ENCODE peak calls at places on chromosomes 1 and 21, in eight cellular contexts. One of them, this sample, is unnamed.

GRCh38 chr1:3344395-3344794 is 110.1 kb upstream of the ARHGEF16 start:
- DNase-seq in aorta: no peak
- DNase-seq in endothelial cell of umbilical vein: no peak
- DNase-seq in IMR-90: no peak
- DNase-seq in small intestine: no peak
- DNase-seq in left ventricle myocardium inferior: no peak
- DNase-seq in sigmoid colon: no peak
- DNase-seq in esophagus squamous epithelium: no peak
- DNase-seq in this sample: no peak

GRCh38 chr21:29376556-29376955 is 77.8 kb downstream of the BACH1 start:
- DNase-seq in esophagus squamous epithelium: no peak
- DNase-seq in endothelial cell of umbilical vein: peak; percentile 12
- DNase-seq in left ventricle myocardium inferior: no peak
- DNase-seq in IMR-90: no peak
- DNase-seq in sigmoid colon: peak; percentile 67
- DNase-seq in aorta: peak; percentile 76
- DNase-seq in small intestine: peak; percentile 49
- DNase-seq in this sample: no peak

GRCh38 chr1:206655471-206655882 is 20.1 kb downstream of the DYRK3 start:
- DNase-seq in IMR-90: no peak
- DNase-seq in small intestine: no peak
- DNase-seq in endothelial cell of umbilical vein: peak; percentile 30
- DNase-seq in left ventricle myocardium inferior: peak; percentile 45
- DNase-seq in esophagus squamous epithelium: no peak
- DNase-seq in sigmoid colon: no peak
- DNase-seq in aorta: no peak
- DNase-seq in this sample: no peak

GRCh38 chr1:163069142-163069541 is at the start of gene RGS4:
- DNase-seq in aorta: peak; percentile 75
- DNase-seq in sigmoid colon: peak; percentile 79
- DNase-seq in small intestine: peak; percentile 5
- DNase-seq in left ventricle myocardium inferior: peak; percentile 51
- DNase-seq in endothelial cell of umbilical vein: peak; percentile 94
- DNase-seq in esophagus squamous epithelium: no peak
- DNase-seq in IMR-90: peak; percentile 98
- DNase-seq in this sample: peak; percentile 61

GRCh38 chr1:19384772-19385187 is 72.7 kb downstream of the SLC66A1 start:
- DNase-seq in IMR-90: no peak
- DNase-seq in small intestine: peak; percentile 99
- DNase-seq in endothelial cell of umbilical vein: no peak
- DNase-seq in esophagus squamous epithelium: no peak
- DNase-seq in left ventricle myocardium inferior: no peak
- DNase-seq in aorta: peak; percentile 6
- DNase-seq in sigmoid colon: no peak
- DNase-seq in this sample: no peak

GRCh38 chr1:35947547-35947946 is 16.6 kb downstream of the AGO3 start:
- DNase-seq in endothelial cell of umbilical vein: no peak
- DNase-seq in IMR-90: no peak
- DNase-seq in aorta: no peak
- DNase-seq in sigmoid colon: no peak
- DNase-seq in esophagus squamous epithelium: no peak
- DNase-seq in left ventricle myocardium inferior: no peak
- DNase-seq in small intestine: no peak
- DNase-seq in this sample: no peak

GRCh38 chr1:231923461-231924132 is 297.0 kb downstream of the DISC1 start:
- DNase-seq in endothelial cell of umbilical vein: no peak
- DNase-seq in small intestine: no peak
- DNase-seq in sigmoid colon: no peak
- DNase-seq in aorta: no peak
- DNase-seq in esophagus squamous epithelium: no peak
- DNase-seq in left ventricle myocardium inferior: no peak
- DNase-seq in IMR-90: peak; percentile 47
- DNase-seq in this sample: no peak

GRCh38 chr1:217333939-217334338 is 297.0 kb downstream of the GPATCH2 start:
- DNase-seq in small intestine: peak; percentile 12
- DNase-seq in aorta: peak; percentile 44
- DNase-seq in endothelial cell of umbilical vein: no peak
- DNase-seq in IMR-90: peak; percentile 9
- DNase-seq in esophagus squamous epithelium: no peak
- DNase-seq in left ventricle myocardium inferior: no peak
- DNase-seq in sigmoid colon: no peak
- DNase-seq in this sample: no peak

GRCh38 chr1:145983959-145984830 is 12.2 kb downstream of the TXNIP start:
- DNase-seq in small intestine: peak; percentile 68
- DNase-seq in aorta: no peak
- DNase-seq in sigmoid colon: peak; percentile 55
- DNase-seq in IMR-90: no peak
- DNase-seq in left ventricle myocardium inferior: no peak
- DNase-seq in esophagus squamous epithelium: no peak
- DNase-seq in endothelial cell of umbilical vein: no peak
- DNase-seq in this sample: no peak

GRCh38 chr1:32390904-32391480 is 3.2 kb downstream of the BSDC1 start:
- DNase-seq in left ventricle myocardium inferior: no peak
- DNase-seq in endothelial cell of umbilical vein: no peak
- DNase-seq in aorta: no peak
- DNase-seq in esophagus squamous epithelium: no peak
- DNase-seq in IMR-90: no peak
- DNase-seq in sigmoid colon: no peak
- DNase-seq in small intestine: no peak
- DNase-seq in this sample: no peak

GRCh38 chr1:93701619-93702018 is 20.0 kb upstream of the BCAR3 start:
- DNase-seq in left ventricle myocardium inferior: no peak
- DNase-seq in esophagus squamous epithelium: no peak
- DNase-seq in small intestine: no peak
- DNase-seq in IMR-90: peak; percentile 99
- DNase-seq in sigmoid colon: peak; percentile 26
- DNase-seq in aorta: peak; percentile 74
- DNase-seq in endothelial cell of umbilical vein: peak; percentile 55
- DNase-seq in this sample: no peak

GRCh38 chr1:53190210-53190611 is 6.4 kb upstream of the CPT2 start:
- DNase-seq in sigmoid colon: peak; percentile 51
- DNase-seq in esophagus squamous epithelium: no peak
- DNase-seq in aorta: no peak
- DNase-seq in IMR-90: no peak
- DNase-seq in small intestine: no peak
- DNase-seq in endothelial cell of umbilical vein: no peak
- DNase-seq in left ventricle myocardium inferior: no peak
- DNase-seq in this sample: no peak

GRCh38 chr1:65992160-65993046 is 199.7 kb downstream of the PDE4B start:
- DNase-seq in aorta: no peak
- DNase-seq in IMR-90: no peak
- DNase-seq in endothelial cell of umbilical vein: no peak
- DNase-seq in left ventricle myocardium inferior: no peak
- DNase-seq in small intestine: no peak
- DNase-seq in esophagus squamous epithelium: no peak
- DNase-seq in sigmoid colon: no peak
- DNase-seq in this sample: no peak

GRCh38 chr1:8661185-8662110 is 156.0 kb downstream of the RERE start:
- DNase-seq in small intestine: peak; percentile 20
- DNase-seq in endothelial cell of umbilical vein: peak; percentile 69
- DNase-seq in sigmoid colon: peak; percentile 74
- DNase-seq in left ventricle myocardium inferior: no peak
- DNase-seq in aorta: peak; percentile 67
- DNase-seq in IMR-90: peak; percentile 91
- DNase-seq in esophagus squamous epithelium: no peak
- DNase-seq in this sample: no peak

GRCh38 chr1:97204468-97204867 is 482.9 kb downstream of the PTBP2 start:
- DNase-seq in left ventricle myocardium inferior: no peak
- DNase-seq in IMR-90: peak; percentile 75
- DNase-seq in endothelial cell of umbilical vein: no peak
- DNase-seq in aorta: no peak
- DNase-seq in small intestine: no peak
- DNase-seq in sigmoid colon: no peak
- DNase-seq in esophagus squamous epithelium: no peak
- DNase-seq in this sample: no peak

GRCh38 chr1:54716299-54717047 is 812 bp downstream of the TTC4 start:
- DNase-seq in small intestine: no peak
- DNase-seq in esophagus squamous epithelium: no peak
- DNase-seq in aorta: no peak
- DNase-seq in IMR-90: peak; percentile 81
- DNase-seq in endothelial cell of umbilical vein: no peak
- DNase-seq in sigmoid colon: no peak
- DNase-seq in left ventricle myocardium inferior: no peak
- DNase-seq in this sample: peak; percentile 2

GRCh38 chr1:9376886-9377333 is 84.2 kb downstream of the SPSB1 start:
- DNase-seq in aorta: peak; percentile 79
- DNase-seq in left ventricle myocardium inferior: peak; percentile 59
- DNase-seq in IMR-90: peak; percentile 47
- DNase-seq in endothelial cell of umbilical vein: peak; percentile 68
- DNase-seq in small intestine: no peak
- DNase-seq in esophagus squamous epithelium: no peak
- DNase-seq in sigmoid colon: peak; percentile 96
- DNase-seq in this sample: peak; percentile 92

GRCh38 chr1:235932090-235932510 is 65.4 kb upstream of the LYST start:
- DNase-seq in small intestine: peak; percentile 40
- DNase-seq in aorta: no peak
- DNase-seq in esophagus squamous epithelium: no peak
- DNase-seq in endothelial cell of umbilical vein: no peak
- DNase-seq in left ventricle myocardium inferior: no peak
- DNase-seq in sigmoid colon: no peak
- DNase-seq in IMR-90: no peak
- DNase-seq in this sample: no peak

GRCh38 chr1:8629241-8630091 is 188.0 kb downstream of the RERE start:
- DNase-seq in sigmoid colon: no peak
- DNase-seq in endothelial cell of umbilical vein: no peak
- DNase-seq in left ventricle myocardium inferior: no peak
- DNase-seq in aorta: no peak
- DNase-seq in IMR-90: peak; percentile 76
- DNase-seq in small intestine: no peak
- DNase-seq in esophagus squamous epithelium: no peak
- DNase-seq in this sample: no peak

GRCh38 chr1:210900079-210900478 is 233.9 kb downstream of the KCNH1 start:
- DNase-seq in esophagus squamous epithelium: no peak
- DNase-seq in small intestine: no peak
- DNase-seq in left ventricle myocardium inferior: no peak
- DNase-seq in IMR-90: no peak
- DNase-seq in sigmoid colon: no peak
- DNase-seq in endothelial cell of umbilical vein: no peak
- DNase-seq in aorta: no peak
- DNase-seq in this sample: no peak

GRCh38 chr1:9529190-9529589 is 10.1 kb upstream of the SLC25A33 start:
- DNase-seq in esophagus squamous epithelium: no peak
- DNase-seq in sigmoid colon: no peak
- DNase-seq in endothelial cell of umbilical vein: no peak
- DNase-seq in small intestine: peak; percentile 72
- DNase-seq in IMR-90: peak; percentile 48
- DNase-seq in left ventricle myocardium inferior: no peak
- DNase-seq in aorta: no peak
- DNase-seq in this sample: no peak

GRCh38 chr1:228240411-228241240 is 32.8 kb downstream of the OBSCN start:
- DNase-seq in sigmoid colon: no peak
- DNase-seq in left ventricle myocardium inferior: no peak
- DNase-seq in small intestine: no peak
- DNase-seq in IMR-90: no peak
- DNase-seq in esophagus squamous epithelium: no peak
- DNase-seq in aorta: no peak
- DNase-seq in endothelial cell of umbilical vein: no peak
- DNase-seq in this sample: no peak

GRCh38 chr21:18387994-18388393 is 15.6 kb downstream of the TMPRSS15 start:
- DNase-seq in small intestine: peak; percentile 23
- DNase-seq in IMR-90: no peak
- DNase-seq in endothelial cell of umbilical vein: no peak
- DNase-seq in esophagus squamous epithelium: no peak
- DNase-seq in aorta: no peak
- DNase-seq in sigmoid colon: no peak
- DNase-seq in left ventricle myocardium inferior: no peak
- DNase-seq in this sample: no peak

GRCh38 chr1:203278087-203278884 is 27.0 kb upstream of the BTG2 start:
- DNase-seq in IMR-90: peak; percentile 81
- DNase-seq in small intestine: no peak
- DNase-seq in endothelial cell of umbilical vein: peak; percentile 48
- DNase-seq in sigmoid colon: peak; percentile 99
- DNase-seq in esophagus squamous epithelium: no peak
- DNase-seq in aorta: peak; percentile 91
- DNase-seq in left ventricle myocardium inferior: peak; percentile 97
- DNase-seq in this sample: peak; percentile 99

GRCh38 chr1:164440222-164440621 is 118.8 kb upstream of the PBX1 start:
- DNase-seq in IMR-90: no peak
- DNase-seq in sigmoid colon: peak; percentile 62
- DNase-seq in esophagus squamous epithelium: no peak
- DNase-seq in aorta: no peak
- DNase-seq in endothelial cell of umbilical vein: no peak
- DNase-seq in left ventricle myocardium inferior: peak; percentile 16
- DNase-seq in small intestine: peak; percentile 11
- DNase-seq in this sample: no peak

GRCh38 chr1:155947741-155948140 is 6.3 kb downstream of the RXFP4 start:
- DNase-seq in IMR-90: no peak
- DNase-seq in endothelial cell of umbilical vein: no peak
- DNase-seq in small intestine: no peak
- DNase-seq in esophagus squamous epithelium: no peak
- DNase-seq in aorta: no peak
- DNase-seq in left ventricle myocardium inferior: no peak
- DNase-seq in sigmoid colon: peak; percentile 40
- DNase-seq in this sample: no peak
- H3K36me3 ChIP-seq in IMR-90: peaks cover 66% of the 10 kb centered on the region
- H3K36me3 ChIP-seq in endothelial cell of umbilical vein: peaks cover 34% of the 10 kb centered on the region
- H3K36me3 ChIP-seq in small intestine: peaks cover 34% of the 10 kb centered on the region
- H3K36me3 ChIP-seq in esophagus squamous epithelium: peaks cover 32% of the 10 kb centered on the region
- H3K36me3 ChIP-seq in aorta: peaks cover 21% of the 10 kb centered on the region
- H3K36me3 ChIP-seq in left ventricle myocardium inferior: peaks cover 66% of the 10 kb centered on the region
- H3K36me3 ChIP-seq in sigmoid colon: peaks cover 29% of the 10 kb centered on the region
- H3K36me3 ChIP-seq in this sample: peaks cover 60% of the 10 kb centered on the region

DNA sequence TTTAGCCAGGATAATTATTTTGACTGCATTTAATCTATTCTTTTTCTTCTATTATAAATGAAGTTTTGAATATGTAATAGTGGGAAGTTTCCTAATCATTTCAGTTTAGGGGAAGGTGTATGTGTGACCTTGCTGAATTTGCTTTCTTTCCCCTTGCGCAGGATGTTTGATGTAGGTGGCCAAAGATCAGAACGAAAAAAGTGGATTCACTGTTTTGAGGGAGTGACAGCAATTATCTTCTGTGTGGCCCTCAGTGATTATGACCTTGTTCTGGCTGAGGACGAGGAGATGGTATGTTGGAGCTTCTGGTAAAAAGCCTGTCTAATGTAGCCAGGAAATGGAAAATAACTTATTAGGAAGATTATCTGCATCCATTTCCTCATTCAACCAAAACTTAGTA is 33.4 kb downstream of the GNAT2 start:
- DNase-seq in small intestine: no peak
- DNase-seq in left ventricle myocardium inferior: no peak
- DNase-seq in endothelial cell of umbilical vein: no peak
- DNase-seq in IMR-90: no peak
- DNase-seq in aorta: no peak
- DNase-seq in sigmoid colon: no peak
- DNase-seq in esophagus squamous epithelium: no peak
- DNase-seq in this sample: no peak
- H3K36me3 ChIP-seq in small intestine: peaks cover 10% of the 10 kb centered on the region
- H3K36me3 ChIP-seq in left ventricle myocardium inferior: peaks cover 85% of the 10 kb centered on the region
- H3K36me3 ChIP-seq in endothelial cell of umbilical vein: peaks cover 24% of the 10 kb centered on the region
- H3K36me3 ChIP-seq in IMR-90: peaks cover 34% of the 10 kb centered on the region
- H3K36me3 ChIP-seq in aorta: no peaks in the 10 kb centered on the region
- H3K36me3 ChIP-seq in sigmoid colon: peaks cover 22% of the 10 kb centered on the region
- H3K36me3 ChIP-seq in esophagus squamous epithelium: peaks cover 6% of the 10 kb centered on the region
- H3K36me3 ChIP-seq in this sample: peaks cover 73% of the 10 kb centered on the region

GRCh38 chr1:110897685-110898084 is 24.7 kb downstream of the CD53 start:
- DNase-seq in aorta: no peak
- DNase-seq in esophagus squamous epithelium: no peak
- DNase-seq in IMR-90: no peak
- DNase-seq in left ventricle myocardium inferior: no peak
- DNase-seq in sigmoid colon: no peak
- DNase-seq in endothelial cell of umbilical vein: no peak
- DNase-seq in small intestine: no peak
- DNase-seq in this sample: no peak
- H3K36me3 ChIP-seq in aorta: no peaks in the 10 kb centered on the region
- H3K36me3 ChIP-seq in esophagus squamous epithelium: no peaks in the 10 kb centered on the region
- H3K36me3 ChIP-seq in IMR-90: no peaks in the 10 kb centered on the region
- H3K36me3 ChIP-seq in left ventricle myocardium inferior: no peaks in the 10 kb centered on the region
- H3K36me3 ChIP-seq in sigmoid colon: no peaks in the 10 kb centered on the region
- H3K36me3 ChIP-seq in endothelial cell of umbilical vein: no peaks in the 10 kb centered on the region
- H3K36me3 ChIP-seq in small intestine: no peaks in the 10 kb centered on the region
- H3K36me3 ChIP-seq in this sample: no peaks in the 10 kb centered on the region

GRCh38 chr1:183719976-183720497 is 66.9 kb upstream of the APOBEC4 start:
- DNase-seq in endothelial cell of umbilical vein: no peak
- DNase-seq in aorta: no peak
- DNase-seq in left ventricle myocardium inferior: no peak
- DNase-seq in sigmoid colon: no peak
- DNase-seq in small intestine: no peak
- DNase-seq in esophagus squamous epithelium: no peak
- DNase-seq in IMR-90: peak; percentile 34
- DNase-seq in this sample: no peak
- H3K36me3 ChIP-seq in endothelial cell of umbilical vein: no peaks in the 10 kb centered on the region
- H3K36me3 ChIP-seq in aorta: no peaks in the 10 kb centered on the region
- H3K36me3 ChIP-seq in left ventricle myocardium inferior: no peaks in the 10 kb centered on the region
- H3K36me3 ChIP-seq in sigmoid colon: no peaks in the 10 kb centered on the region
- H3K36me3 ChIP-seq in small intestine: no peaks in the 10 kb centered on the region
- H3K36me3 ChIP-seq in esophagus squamous epithelium: no peaks in the 10 kb centered on the region
- H3K36me3 ChIP-seq in IMR-90: no peaks in the 10 kb centered on the region
- H3K36me3 ChIP-seq in this sample: no peaks in the 10 kb centered on the region